ENCODE peak calls at places on chromosomes 3 and 15, in eight cellular contexts. Z, B, D, W, J, C, R and N are unnamed samples.

GRCh38 chr15:35757323-35757722 is 211.4 kb upstream of the DPH6 start:
- DNase-seq in J (no peak), R (no peak), W (no peak), B (no peak), Z (no peak), D (no peak), C (no peak), N (no peak)

GRCh38 chr3:119302697-119303630 is 8.8 kb downstream of the ARHGAP31 start:
- DNase-seq in R (no peak), B (no peak), Z (no peak), C (no peak), D (no peak), J (peak; percentile 91), W (no peak), N (no peak)

GRCh38 chr15:74442604-74443003 is 8.8 kb upstream of the SEMA7A start:
- DNase-seq in Z (no peak), B (no peak), C (no peak), J (no peak), D (no peak), W (no peak), R (no peak), N (no peak)

GRCh38 chr3:11162401-11163345 is 8.4 kb downstream of the HRH1 start:
- DNase-seq in D (no peak), J (no peak), W (no peak), Z (no peak), B (no peak), R (no peak), C (no peak), N (no peak)

GRCh38 chr3:161371441-161372320 is at the start of gene SPTSSB:
- DNase-seq in R (no peak), B (peak; percentile 56), W (no peak), Z (no peak), C (peak; percentile 79), D (peak; percentile 56), J (no peak), N (no peak)

GRCh38 chr3:115808239-115808638 is 184.9 kb downstream of the GAP43 start:
- DNase-seq in D (no peak), R (no peak), C (no peak), B (no peak), Z (no peak), J (no peak), W (no peak), N (no peak)

GRCh38 chr15:48355377-48355776 is 24.1 kb downstream of the DUT start:
- DNase-seq in B (no peak), W (no peak), C (no peak), D (no peak), R (no peak), Z (no peak), J (no peak), N (no peak)

GRCh38 chr3:172885704-172886103 is 135.2 kb downstream of the ECT2 start:
- DNase-seq in W (no peak), R (no peak), J (no peak), D (no peak), Z (no peak), C (no peak), B (no peak), N (no peak)

GRCh38 chr3:9352917-9353823 is 9.7 kb upstream of the THUMPD3 start:
- DNase-seq in C (peak; percentile 68), B (peak; percentile 73), D (peak; percentile 66), Z (no peak), J (no peak), W (peak; percentile 86), R (peak; percentile 69), N (peak; percentile 85)

GRCh38 chr3:30502051-30502741 is 104.2 kb upstream of the TGFBR2 start:
- DNase-seq in C (no peak), B (no peak), R (no peak), W (no peak), Z (no peak), D (no peak), J (no peak), N (no peak)

GRCh38 chr3:149670742-149671492 is 13.1 kb upstream of the WWTR1 start:
- DNase-seq in C (peak; percentile 69), B (no peak), J (peak; percentile 70), W (no peak), D (no peak), Z (no peak), R (no peak), N (no peak)

GRCh38 chr15:97084650-97085049 is 754.1 kb downstream of the NR2F2 start:
- DNase-seq in R (no peak), C (no peak), D (no peak), B (no peak), W (no peak), J (no peak), Z (no peak), N (no peak)

GRCh38 chr3:138332472-138333073 is 2.9 kb upstream of the NME9 start:
- DNase-seq in C (no peak), J (peak; percentile 26), B (no peak), Z (no peak), R (no peak), W (no peak), D (peak; percentile 28), N (no peak)

GRCh38 chr15:72176155-72176554 is 21.4 kb downstream of the GRAMD2A start:
- DNase-seq in C (no peak), J (no peak), D (no peak), W (peak; percentile 79), R (no peak), Z (no peak), B (no peak), N (no peak)

GRCh38 chr3:156368189-156368588 is 186.7 kb downstream of the SSR3 start:
- DNase-seq in W (no peak), D (no peak), R (no peak), C (no peak), Z (no peak), B (no peak), J (no peak), N (no peak)

GRCh38 chr3:51610708-51611107 is 60.3 kb upstream of the TEX264 start:
- DNase-seq in B (no peak), J (no peak), D (no peak), Z (no peak), C (no peak), W (no peak), R (no peak), N (no peak)

GRCh38 chr3:186239321-186239720 is 122.7 kb downstream of the DGKG start:
- DNase-seq in Z (no peak), B (peak; percentile 26), W (no peak), J (no peak), C (peak; percentile 66), D (peak; percentile 79), R (no peak), N (peak; percentile 66)

GRCh38 chr3:168991813-168992212 is 671.7 kb downstream of the MECOM start:
- DNase-seq in J (no peak), D (no peak), B (no peak), Z (no peak), C (no peak), R (no peak), W (no peak), N (no peak)

GRCh38 chr15:43285609-43286037 is 18.9 kb upstream of the TGM5 start:
- DNase-seq in B (peak; percentile 72), W (peak; percentile 81), C (no peak), J (no peak), Z (peak; percentile 13), R (peak; percentile 28), D (peak; percentile 68), N (peak; percentile 54)

GRCh38 chr3:46662771-46663551 is 30.5 kb downstream of the ALS2CL start:
- DNase-seq in B (peak; percentile 45), Z (no peak), C (no peak), W (peak; percentile 52), D (peak; percentile 23), J (no peak), R (peak; percentile 46), N (peak; percentile 79)

DNA sequence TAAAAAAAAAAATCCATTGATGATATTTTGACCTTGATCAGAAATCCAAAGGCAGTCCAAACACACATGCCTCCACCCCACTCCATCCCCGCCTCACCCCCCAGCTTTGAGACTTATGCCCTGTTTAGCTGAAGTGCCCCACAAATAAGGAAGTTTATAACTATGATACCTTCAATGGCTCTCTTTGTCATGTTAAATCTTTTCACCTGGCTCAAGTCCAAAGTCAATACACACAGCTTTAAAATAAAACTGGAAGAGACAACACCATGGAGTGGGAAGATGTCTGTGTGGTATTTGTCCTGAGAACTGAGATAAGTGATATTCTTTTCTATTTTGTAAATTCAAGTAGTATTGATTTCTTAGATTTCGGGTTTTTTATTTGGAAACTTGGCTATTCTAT is 5.0 kb downstream of the FOXB1 start:
- DNase-seq in W (no peak), B (no peak), Z (no peak), J (no peak), D (no peak), C (no peak), R (no peak), N (no peak)
- H3K27me3 ChIP-seq in W (no peaks in the 10 kb centered on the region), B (peaks cover 4% of the 10 kb centered on the region), Z (peaks cover 14% of the 10 kb centered on the region), J (peaks cover 98% of the 10 kb centered on the region), D (peaks cover 91% of the 10 kb centered on the region), C (peaks cover 12% of the 10 kb centered on the region), R (peaks cover 69% of the 10 kb centered on the region), N (peaks cover 84% of the 10 kb centered on the region)

GRCh38 chr15:90239371-90239770 is 5.4 kb downstream of the GDPGP1 start:
- DNase-seq in J (no peak), C (no peak), B (no peak), R (no peak), Z (no peak), D (no peak), W (no peak), N (no peak)

GRCh38 chr15:90241343-90242192 is 7.6 kb downstream of the GDPGP1 start:
- DNase-seq in W (no peak), R (no peak), B (no peak), J (no peak), C (no peak), Z (no peak), D (no peak), N (peak; percentile 63)

GRCh38 chr15:90240856-90241255 is 6.8 kb downstream of the GDPGP1 start:
- DNase-seq in C (no peak), R (no peak), D (no peak), W (no peak), Z (no peak), J (no peak), B (no peak), N (no peak)
- H3K27ac ChIP-seq in C (no peak overlapping the region), R (no peak overlapping the region), D (no peak overlapping the region), W (no peak overlapping the region), Z (no peak overlapping the region), J (no peak overlapping the region), B (no peak overlapping the region), N (peak overlapping the region; percentile 59)

DNA sequence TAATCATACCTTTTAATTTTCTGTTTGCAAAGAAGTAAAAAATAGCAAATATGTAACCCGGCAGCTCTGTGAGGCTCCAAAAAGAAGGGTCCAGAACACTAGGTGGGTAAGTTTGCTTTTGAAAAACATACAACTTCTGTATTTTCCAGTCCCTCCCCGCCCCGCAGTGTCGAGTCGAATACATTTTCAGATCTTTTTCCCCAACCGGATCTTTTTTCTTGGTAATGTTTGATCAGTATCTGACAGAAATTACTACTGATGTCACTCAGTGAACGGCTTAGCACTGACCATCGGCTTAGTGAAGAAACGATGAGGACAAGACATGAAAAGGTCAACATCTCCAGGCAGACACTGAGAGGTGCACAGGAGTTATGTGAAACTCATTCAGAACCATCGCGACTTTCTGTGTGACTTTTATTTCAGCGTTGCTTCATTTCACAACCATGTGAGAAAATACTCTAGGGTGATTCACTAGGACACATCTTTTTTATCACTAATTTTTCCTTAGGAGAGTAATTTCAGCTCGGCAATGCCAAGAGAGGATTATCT is 11.0 kb downstream of the ISL2 start:
- DNase-seq in W (no peak), C (no peak), Z (no peak), R (no peak), B (no peak), J (no peak), D (peak; percentile 25), N (no peak)
- H3K27me3 ChIP-seq in W (no peaks in the 10 kb centered on the region), C (peaks cover 42% of the 10 kb centered on the region), Z (peaks cover 43% of the 10 kb centered on the region), R (peaks cover 59% of the 10 kb centered on the region), B (peaks cover 6% of the 10 kb centered on the region), J (peaks cover 52% of the 10 kb centered on the region), D (peaks cover 99% of the 10 kb centered on the region), N (peaks cover 53% of the 10 kb centered on the region)

GRCh38 chr3:64684715-64685261 is 3.0 kb downstream of the ADAMTS9 start:
- DNase-seq in C (peak; percentile 71), W (peak; percentile 62), J (no peak), Z (no peak), D (peak; percentile 52), B (peak; percentile 47), R (peak; percentile 64), N (peak; percentile 68)
- H3K27ac ChIP-seq in C (no peak overlapping the region), W (peak overlapping the region; percentile 89), J (peak overlapping the region; percentile 97), Z (peak overlapping the region; percentile 99), D (peak overlapping the region; percentile 95), B (peak overlapping the region; percentile 87), R (peak overlapping the region; percentile 98), N (peak overlapping the region; percentile 97)